ENCODE peak calls at places on chromosomes 2 and 18, in eight cellular contexts. One of them, this sample, is unnamed.

GRCh38 chr18:24333116-24333515 is 64.5 kb downstream of the OSBPL1A start:
- DNase-seq in sigmoid colon: no peak
- DNase-seq in CD4-positive, alpha-beta T cell: no peak
- DNase-seq in gastrocnemius medialis: no peak
- DNase-seq in cardiac muscle cell: no peak
- DNase-seq in natural killer cell: no peak
- DNase-seq in choroid plexus epithelial cell: no peak
- DNase-seq in AG09319: no peak
- DNase-seq in this sample: no peak

GRCh38 chr2:109376115-109376514 is 237.7 kb downstream of the SEPTIN10 start:
- DNase-seq in sigmoid colon: peak
- DNase-seq in CD4-positive, alpha-beta T cell: peak
- DNase-seq in gastrocnemius medialis: no peak
- DNase-seq in cardiac muscle cell: no peak
- DNase-seq in natural killer cell: peak
- DNase-seq in choroid plexus epithelial cell: no peak
- DNase-seq in AG09319: no peak
- DNase-seq in this sample: no peak

GRCh38 chr2:234003972-234004617 is 46.4 kb upstream of the SPP2 start:
- DNase-seq in sigmoid colon: no peak
- DNase-seq in CD4-positive, alpha-beta T cell: no peak
- DNase-seq in gastrocnemius medialis: no peak
- DNase-seq in cardiac muscle cell: peak
- DNase-seq in natural killer cell: no peak
- DNase-seq in choroid plexus epithelial cell: peak
- DNase-seq in AG09319: peak
- DNase-seq in this sample: no peak

GRCh38 chr2:224780814-224781213 is 64.6 kb upstream of the CCDC195 start:
- DNase-seq in sigmoid colon: no peak
- DNase-seq in CD4-positive, alpha-beta T cell: no peak
- DNase-seq in gastrocnemius medialis: no peak
- DNase-seq in cardiac muscle cell: no peak
- DNase-seq in natural killer cell: no peak
- DNase-seq in choroid plexus epithelial cell: no peak
- DNase-seq in AG09319: no peak
- DNase-seq in this sample: no peak

GRCh38 chr2:232085826-232086425 is 124.4 kb downstream of the DIS3L2 start:
- DNase-seq in sigmoid colon: no peak
- DNase-seq in CD4-positive, alpha-beta T cell: no peak
- DNase-seq in gastrocnemius medialis: no peak
- DNase-seq in cardiac muscle cell: peak
- DNase-seq in natural killer cell: no peak
- DNase-seq in choroid plexus epithelial cell: peak
- DNase-seq in AG09319: no peak
- DNase-seq in this sample: no peak

GRCh38 chr2:71536311-71536710 is 83.0 kb downstream of the DYSF start:
- DNase-seq in sigmoid colon: peak
- DNase-seq in CD4-positive, alpha-beta T cell: peak
- DNase-seq in gastrocnemius medialis: no peak
- DNase-seq in cardiac muscle cell: no peak
- DNase-seq in natural killer cell: no peak
- DNase-seq in choroid plexus epithelial cell: peak
- DNase-seq in AG09319: no peak
- DNase-seq in this sample: peak

GRCh38 chr2:83665894-83666293 is 793.2 kb downstream of the SUCLG1 start:
- DNase-seq in sigmoid colon: no peak
- DNase-seq in CD4-positive, alpha-beta T cell: no peak
- DNase-seq in gastrocnemius medialis: no peak
- DNase-seq in cardiac muscle cell: peak
- DNase-seq in natural killer cell: no peak
- DNase-seq in choroid plexus epithelial cell: peak
- DNase-seq in AG09319: no peak
- DNase-seq in this sample: no peak

GRCh38 chr2:80778704-80779103 is 474.2 kb upstream of the LRRTM1 start:
- DNase-seq in sigmoid colon: no peak
- DNase-seq in CD4-positive, alpha-beta T cell: no peak
- DNase-seq in gastrocnemius medialis: no peak
- DNase-seq in cardiac muscle cell: no peak
- DNase-seq in natural killer cell: no peak
- DNase-seq in choroid plexus epithelial cell: no peak
- DNase-seq in AG09319: no peak
- DNase-seq in this sample: no peak

GRCh38 chr2:138112536-138112935 is 148.3 kb downstream of the HNMT start:
- DNase-seq in sigmoid colon: no peak
- DNase-seq in CD4-positive, alpha-beta T cell: no peak
- DNase-seq in gastrocnemius medialis: no peak
- DNase-seq in cardiac muscle cell: peak
- DNase-seq in natural killer cell: no peak
- DNase-seq in choroid plexus epithelial cell: peak
- DNase-seq in AG09319: no peak
- DNase-seq in this sample: no peak

GRCh38 chr2:114933671-114934241 is 491.3 kb downstream of the DPP10 start:
- DNase-seq in sigmoid colon: no peak
- DNase-seq in CD4-positive, alpha-beta T cell: no peak
- DNase-seq in gastrocnemius medialis: no peak
- DNase-seq in cardiac muscle cell: no peak
- DNase-seq in natural killer cell: no peak
- DNase-seq in choroid plexus epithelial cell: no peak
- DNase-seq in AG09319: no peak
- DNase-seq in this sample: no peak

GRCh38 chr2:20525041-20526035 is 78.5 kb downstream of the RHOB start:
- DNase-seq in sigmoid colon: peak
- DNase-seq in CD4-positive, alpha-beta T cell: no peak
- DNase-seq in gastrocnemius medialis: peak
- DNase-seq in cardiac muscle cell: peak
- DNase-seq in natural killer cell: no peak
- DNase-seq in choroid plexus epithelial cell: peak
- DNase-seq in AG09319: peak
- DNase-seq in this sample: no peak

GRCh38 chr2:32485399-32485798 is 128.6 kb downstream of the BIRC6 start:
- DNase-seq in sigmoid colon: no peak
- DNase-seq in CD4-positive, alpha-beta T cell: no peak
- DNase-seq in gastrocnemius medialis: no peak
- DNase-seq in cardiac muscle cell: no peak
- DNase-seq in natural killer cell: no peak
- DNase-seq in choroid plexus epithelial cell: peak
- DNase-seq in AG09319: no peak
- DNase-seq in this sample: no peak

GRCh38 chr2:85096616-85097015 is 36.6 kb upstream of the TCF7L1 start:
- DNase-seq in sigmoid colon: no peak
- DNase-seq in CD4-positive, alpha-beta T cell: no peak
- DNase-seq in gastrocnemius medialis: no peak
- DNase-seq in cardiac muscle cell: no peak
- DNase-seq in natural killer cell: no peak
- DNase-seq in choroid plexus epithelial cell: no peak
- DNase-seq in AG09319: no peak
- DNase-seq in this sample: no peak

GRCh38 chr18:51074605-51075004 is 44.6 kb downstream of the SMAD4 start:
- DNase-seq in sigmoid colon: no peak
- DNase-seq in CD4-positive, alpha-beta T cell: no peak
- DNase-seq in gastrocnemius medialis: no peak
- DNase-seq in cardiac muscle cell: no peak
- DNase-seq in natural killer cell: no peak
- DNase-seq in choroid plexus epithelial cell: no peak
- DNase-seq in AG09319: no peak
- DNase-seq in this sample: no peak

GRCh38 chr2:221446140-221446539 is 126.0 kb downstream of the EPHA4 start:
- DNase-seq in sigmoid colon: no peak
- DNase-seq in CD4-positive, alpha-beta T cell: no peak
- DNase-seq in gastrocnemius medialis: no peak
- DNase-seq in cardiac muscle cell: no peak
- DNase-seq in natural killer cell: no peak
- DNase-seq in choroid plexus epithelial cell: no peak
- DNase-seq in AG09319: no peak
- DNase-seq in this sample: no peak

GRCh38 chr2:42754776-42755140 is 9.2 kb downstream of the OXER1 start:
- DNase-seq in sigmoid colon: no peak
- DNase-seq in CD4-positive, alpha-beta T cell: no peak
- DNase-seq in gastrocnemius medialis: no peak
- DNase-seq in cardiac muscle cell: no peak
- DNase-seq in natural killer cell: no peak
- DNase-seq in choroid plexus epithelial cell: no peak
- DNase-seq in AG09319: no peak
- DNase-seq in this sample: no peak

GRCh38 chr18:33839452-33840225 is 261.6 kb downstream of the ASXL3 start:
- DNase-seq in sigmoid colon: no peak
- DNase-seq in CD4-positive, alpha-beta T cell: no peak
- DNase-seq in gastrocnemius medialis: no peak
- DNase-seq in cardiac muscle cell: peak
- DNase-seq in natural killer cell: no peak
- DNase-seq in choroid plexus epithelial cell: peak
- DNase-seq in AG09319: no peak
- DNase-seq in this sample: no peak

GRCh38 chr2:222290691-222291484 is 7.9 kb downstream of the PAX3 start:
- DNase-seq in sigmoid colon: no peak
- DNase-seq in CD4-positive, alpha-beta T cell: no peak
- DNase-seq in gastrocnemius medialis: no peak
- DNase-seq in cardiac muscle cell: peak
- DNase-seq in natural killer cell: no peak
- DNase-seq in choroid plexus epithelial cell: no peak
- DNase-seq in AG09319: no peak
- DNase-seq in this sample: no peak

GRCh38 chr18:55856191-55856590 is 268.2 kb upstream of the TCF4 start:
- DNase-seq in sigmoid colon: no peak
- DNase-seq in CD4-positive, alpha-beta T cell: no peak
- DNase-seq in gastrocnemius medialis: no peak
- DNase-seq in cardiac muscle cell: peak
- DNase-seq in natural killer cell: no peak
- DNase-seq in choroid plexus epithelial cell: peak
- DNase-seq in AG09319: peak
- DNase-seq in this sample: no peak

DNA sequence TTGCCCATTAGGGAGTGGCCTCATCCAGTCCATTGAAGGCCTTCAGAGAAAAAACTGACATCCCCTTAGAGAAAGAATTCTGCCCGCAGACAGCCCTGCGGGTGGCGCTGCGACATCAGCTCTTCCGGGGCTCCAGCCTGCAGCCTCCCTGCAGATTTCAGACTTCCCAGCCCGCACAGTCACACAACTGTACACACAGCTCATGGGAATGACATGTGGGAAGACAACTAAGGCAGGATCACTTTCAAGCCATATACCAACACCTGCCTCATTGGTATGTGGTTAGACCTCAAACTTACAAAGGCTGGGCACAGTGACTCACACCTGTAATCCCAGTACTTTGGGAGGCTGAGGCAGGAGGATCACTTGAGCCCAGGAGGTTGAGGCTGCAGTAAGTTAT is 24.8 kb upstream of the TUBB6 start:
- DNase-seq in sigmoid colon: no peak
- DNase-seq in CD4-positive, alpha-beta T cell: no peak
- DNase-seq in gastrocnemius medialis: no peak
- DNase-seq in cardiac muscle cell: peak
- DNase-seq in natural killer cell: no peak
- DNase-seq in choroid plexus epithelial cell: peak
- DNase-seq in AG09319: no peak
- DNase-seq in this sample: no peak
- TF ChIP-seq CTCF in sigmoid colon: no peak
- TF ChIP-seq CTCF in CD4-positive, alpha-beta T cell: no peak
- TF ChIP-seq CTCF in gastrocnemius medialis: no peak
- TF ChIP-seq CTCF in cardiac muscle cell: peak
- TF ChIP-seq CTCF in natural killer cell: no peak
- TF ChIP-seq CTCF in choroid plexus epithelial cell: peak
- TF ChIP-seq CTCF in AG09319: peak
- TF ChIP-seq CTCF in this sample: no peak

GRCh38 chr2:29013046-29013780 is 32.1 kb downstream of the TOGARAM2 start:
- DNase-seq in sigmoid colon: no peak
- DNase-seq in CD4-positive, alpha-beta T cell: no peak
- DNase-seq in gastrocnemius medialis: no peak
- DNase-seq in cardiac muscle cell: peak
- DNase-seq in natural killer cell: no peak
- DNase-seq in choroid plexus epithelial cell: peak
- DNase-seq in AG09319: no peak
- DNase-seq in this sample: no peak
- TF ChIP-seq CTCF in sigmoid colon: no peak
- TF ChIP-seq CTCF in CD4-positive, alpha-beta T cell: no peak
- TF ChIP-seq CTCF in gastrocnemius medialis: peak
- TF ChIP-seq CTCF in cardiac muscle cell: no peak
- TF ChIP-seq CTCF in natural killer cell: peak
- TF ChIP-seq CTCF in choroid plexus epithelial cell: peak
- TF ChIP-seq CTCF in AG09319: no peak
- TF ChIP-seq CTCF in this sample: peak

DNA sequence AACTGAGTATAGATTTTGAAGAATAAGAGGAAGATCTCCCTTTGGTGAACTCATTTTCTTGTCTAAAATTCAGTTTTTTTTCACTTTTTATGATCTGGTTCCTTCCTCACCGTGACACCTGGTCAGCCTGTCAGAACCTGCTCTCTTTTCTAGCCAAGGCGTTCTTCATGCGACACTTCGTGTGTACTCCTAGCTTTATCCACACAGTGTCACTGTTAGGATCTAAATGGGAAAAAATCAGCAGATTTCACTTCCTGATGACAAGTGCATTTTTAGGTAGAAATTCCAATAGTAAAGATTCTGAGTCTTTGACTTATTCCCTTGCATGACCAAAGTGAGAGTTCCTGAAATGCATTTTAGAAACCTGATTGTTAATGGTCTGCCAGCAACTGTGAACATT is 89.8 kb downstream of the KLHL14 start:
- DNase-seq in sigmoid colon: no peak
- DNase-seq in CD4-positive, alpha-beta T cell: no peak
- DNase-seq in gastrocnemius medialis: no peak
- DNase-seq in cardiac muscle cell: no peak
- DNase-seq in natural killer cell: no peak
- DNase-seq in choroid plexus epithelial cell: no peak
- DNase-seq in AG09319: no peak
- DNase-seq in this sample: no peak
- TF ChIP-seq CTCF in sigmoid colon: no peak
- TF ChIP-seq CTCF in CD4-positive, alpha-beta T cell: no peak
- TF ChIP-seq CTCF in gastrocnemius medialis: no peak
- TF ChIP-seq CTCF in cardiac muscle cell: no peak
- TF ChIP-seq CTCF in natural killer cell: no peak
- TF ChIP-seq CTCF in choroid plexus epithelial cell: no peak
- TF ChIP-seq CTCF in AG09319: no peak
- TF ChIP-seq CTCF in this sample: no peak

DNA sequence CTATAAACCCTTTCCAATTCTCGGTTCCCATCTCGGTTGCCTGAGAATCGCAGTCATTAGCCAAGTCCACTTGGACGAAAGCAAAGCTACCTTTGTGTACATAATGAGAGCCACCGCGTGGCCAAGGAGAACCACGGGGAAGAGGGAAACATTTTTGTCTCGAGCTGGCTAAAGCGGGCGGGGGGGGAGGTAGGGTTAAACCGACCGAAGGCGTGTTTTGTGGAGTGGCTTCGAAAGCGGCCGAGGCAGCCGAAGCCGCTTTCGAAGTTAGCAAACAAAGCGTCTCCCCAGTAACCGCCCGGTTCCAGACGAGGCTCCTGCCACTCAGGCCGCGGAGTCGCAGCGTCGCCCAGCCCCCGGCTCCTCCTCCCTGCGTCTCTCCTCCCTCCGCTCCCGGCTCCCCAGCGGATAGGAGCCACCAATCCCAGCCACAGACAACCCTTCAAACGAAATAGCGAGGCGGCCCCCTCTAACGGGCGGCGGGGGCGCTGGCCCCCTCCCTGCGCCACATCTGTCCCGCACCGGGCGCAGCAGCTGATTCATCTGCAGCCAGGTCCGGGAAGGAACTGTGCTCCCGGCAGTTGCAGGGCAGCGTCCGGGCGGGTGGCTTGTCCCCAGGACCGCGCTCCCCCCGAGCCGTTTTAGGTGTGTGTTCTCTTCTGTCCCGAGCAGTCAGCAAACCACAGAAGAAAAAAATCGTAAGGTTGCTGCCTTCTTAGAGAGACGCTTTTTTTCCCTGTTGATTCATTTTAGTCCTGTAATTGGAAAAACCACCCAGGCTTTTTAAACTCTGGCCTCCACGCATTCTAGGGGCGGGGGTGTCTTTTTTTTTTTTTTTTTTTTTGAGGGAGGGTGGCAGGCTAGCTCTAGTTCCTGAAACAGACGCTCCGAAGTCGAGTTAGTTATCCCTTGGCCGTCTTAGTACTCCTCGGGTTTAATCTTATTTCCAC is 1.8 kb upstream of the TGIF1 start:
- DNase-seq in sigmoid colon: peak
- DNase-seq in CD4-positive, alpha-beta T cell: peak
- DNase-seq in gastrocnemius medialis: peak
- DNase-seq in cardiac muscle cell: peak
- DNase-seq in natural killer cell: peak
- DNase-seq in choroid plexus epithelial cell: peak
- DNase-seq in AG09319: peak
- DNase-seq in this sample: peak
- TF ChIP-seq CTCF in sigmoid colon: no peak
- TF ChIP-seq CTCF in CD4-positive, alpha-beta T cell: no peak
- TF ChIP-seq CTCF in gastrocnemius medialis: no peak
- TF ChIP-seq CTCF in cardiac muscle cell: peak
- TF ChIP-seq CTCF in natural killer cell: no peak
- TF ChIP-seq CTCF in choroid plexus epithelial cell: peak
- TF ChIP-seq CTCF in AG09319: peak
- TF ChIP-seq CTCF in this sample: no peak